ENCODE peak calls at places on chromosome 5, in eight cellular contexts. W is AG08396; A is WTC11; Z is amniotic epithelial cell; Q is stimulated activated naive CD8-positive, alpha-beta T cell treated with anti-CD3 and anti-CD28 coated beads, Interleukin-15, Interleukin-2, amounts not matched to agents 100 U/mL and 50 U/mL, for 24 hours; I is activated T-cell treated with anti-CD3 and anti-CD28 coated beads for 1 hour; N is frontal cortex; D is RCC 7860. G is an unnamed sample.

GRCh38 chr5:19719117-19719516 is 268.9 kb downstream of the CDH18 start:
- DNase-seq in W (no peak), Q (no peak), A (no peak), D (no peak), N (no peak), I (no peak), Z (no peak), G (no peak)

GRCh38 chr5:139251281-139251687 is 42.3 kb upstream of the MATR3 start:
- DNase-seq in W (no peak), A (no peak), Z (no peak), N (no peak), Q (peak), I (peak), D (no peak), G (peak)

GRCh38 chr5:123538670-123539459 is 26.9 kb downstream of the CSNK1G3 start:
- DNase-seq in Q (no peak), D (no peak), A (no peak), Z (peak), N (no peak), W (no peak), I (no peak), G (no peak)

GRCh38 chr5:147805030-147805454 is 22.5 kb upstream of the JAKMIP2 start:
- DNase-seq in I (no peak), W (no peak), D (no peak), A (no peak), Z (peak), N (no peak), Q (peak), G (no peak)

GRCh38 chr5:146706321-146706972 is 172.1 kb downstream of the PPP2R2B start:
- DNase-seq in I (no peak), D (no peak), A (peak), W (no peak), Z (no peak), Q (no peak), N (no peak), G (no peak)

GRCh38 chr5:58411372-58411771 is 48.5 kb downstream of the PLK2 start:
- DNase-seq in W (no peak), D (no peak), N (no peak), I (no peak), A (no peak), Q (no peak), Z (no peak), G (no peak)

GRCh38 chr5:37662362-37662761 is 177.5 kb downstream of the GDNF start:
- DNase-seq in N (no peak), Z (no peak), Q (no peak), W (no peak), I (no peak), A (no peak), D (no peak), G (no peak)

GRCh38 chr5:153551537-153552079 is 61.1 kb downstream of the GRIA1 start:
- DNase-seq in W (peak), D (peak), N (no peak), I (no peak), Q (no peak), A (no peak), Z (peak), G (no peak)

GRCh38 chr5:145699846-145700245 is 135.3 kb downstream of the PRELID2 start:
- DNase-seq in D (no peak), I (no peak), Z (peak), W (no peak), Q (no peak), N (no peak), A (no peak), G (no peak)

GRCh38 chr5:173643964-173644363 is 27.5 kb upstream of the BOD1 start:
- DNase-seq in Q (no peak), N (no peak), I (no peak), D (no peak), A (peak), Z (peak), W (no peak), G (peak)

GRCh38 chr5:142703153-142703552 is 17.3 kb upstream of the FGF1 start:
- DNase-seq in Q (no peak), N (no peak), D (no peak), Z (no peak), W (no peak), I (no peak), A (no peak), G (no peak)

GRCh38 chr5:125338804-125339203 is 592.4 kb upstream of the ZNF608 start:
- DNase-seq in D (no peak), Z (peak), I (no peak), W (no peak), A (no peak), N (no peak), Q (no peak), G (no peak)

GRCh38 chr5:147963948-147964693 is 57.8 kb upstream of the C5orf46 start:
- DNase-seq in Z (no peak), I (no peak), A (no peak), Q (no peak), W (no peak), D (no peak), N (no peak), G (no peak)

GRCh38 chr5:83387041-83387440 is 84.5 kb upstream of the VCAN start:
- DNase-seq in I (no peak), A (no peak), D (no peak), Q (no peak), N (no peak), W (no peak), Z (no peak), G (no peak)

GRCh38 chr5:1883120-1883924 is 597 bp upstream of the IRX4 start:
- DNase-seq in A (peak), Z (no peak), I (no peak), D (no peak), N (no peak), W (peak), Q (no peak), G (no peak)

GRCh38 chr5:61330879-61331406 is 1.1 kb upstream of the ZSWIM6 start:
- DNase-seq in D (peak), I (peak), W (peak), Z (peak), Q (peak), A (peak), N (peak), G (peak)

GRCh38 chr5:177089825-177090641 is 3.3 kb downstream of the FGFR4 start:
- DNase-seq in A (no peak), Z (no peak), I (no peak), D (no peak), N (no peak), Q (no peak), W (no peak), G (no peak)

GRCh38 chr5:6885581-6885980 is 172.3 kb downstream of the TENT4A start:
- DNase-seq in A (no peak), W (no peak), N (no peak), I (no peak), D (no peak), Z (no peak), Q (no peak), G (no peak)

GRCh38 chr5:141637693-141638419 is 1.1 kb downstream of the RELL2 start:
- DNase-seq in Q (peak), I (peak), N (no peak), A (peak), Z (peak), W (peak), D (no peak), G (peak)

GRCh38 chr5:141567513-141568117 is 51.2 kb downstream of the DIAPH1 start:
- DNase-seq in Q (no peak), W (peak), A (no peak), I (no peak), D (peak), N (no peak), Z (no peak), G (no peak)

GRCh38 chr5:176844706-176845391 is 34.5 kb downstream of the UNC5A start:
- DNase-seq in Z (no peak), I (no peak), Q (no peak), W (no peak), N (no peak), A (no peak), D (peak), G (no peak)

GRCh38 chr5:173496129-173496882 is 120.1 kb downstream of the BOD1 start:
- DNase-seq in Z (peak), A (no peak), Q (no peak), D (no peak), I (no peak), N (no peak), W (peak), G (no peak)